ENCODE peak calls at places on chromosomes 1 and 21, in four cellular contexts. One of them, this sample, is unnamed.

GRCh38 chr1:232629250-232630046 is 485 bp downstream of the SIPA1L2 start:
- DNase-seq in H1: no peak
- DNase-seq in IMR-90: no peak
- DNase-seq in trophoblast cell: peak; percentile 4
- DNase-seq in this sample: peak; percentile 56

GRCh38 chr1:41758490-41758889 is 160.2 kb downstream of the HIVEP3 start:
- DNase-seq in H1: no peak
- DNase-seq in IMR-90: no peak
- DNase-seq in trophoblast cell: no peak
- DNase-seq in this sample: peak; percentile 19

GRCh38 chr1:245538671-245539070 is 383.9 kb downstream of the KIF26B start:
- DNase-seq in H1: no peak
- DNase-seq in IMR-90: no peak
- DNase-seq in trophoblast cell: peak; percentile 50
- DNase-seq in this sample: no peak

GRCh38 chr1:80392529-80392928 is 1386.0 kb upstream of the ADGRL4 start:
- DNase-seq in trophoblast cell: no peak
- DNase-seq in H1: no peak
- DNase-seq in IMR-90: no peak
- DNase-seq in this sample: peak; percentile 9

GRCh38 chr1:14136881-14137280 is 436.9 kb downstream of the PRDM2 start:
- DNase-seq in IMR-90: no peak
- DNase-seq in trophoblast cell: no peak
- DNase-seq in H1: no peak
- DNase-seq in this sample: no peak

GRCh38 chr1:62436039-62436465 is 797 bp upstream of the USP1 start:
- DNase-seq in trophoblast cell: no peak
- DNase-seq in IMR-90: no peak
- DNase-seq in H1: no peak
- DNase-seq in this sample: no peak

GRCh38 chr21:35257413-35257812 is 208.3 kb upstream of the RUNX1 start:
- DNase-seq in IMR-90: peak; percentile 96
- DNase-seq in H1: no peak
- DNase-seq in trophoblast cell: no peak
- DNase-seq in this sample: peak; percentile 90

GRCh38 chr1:100953915-100954314 is 58.0 kb downstream of the SLC30A7 start:
- DNase-seq in H1: no peak
- DNase-seq in IMR-90: no peak
- DNase-seq in trophoblast cell: no peak
- DNase-seq in this sample: no peak

GRCh38 chr1:42429623-42430022 is 26.2 kb downstream of the ZMYND12 start:
- DNase-seq in IMR-90: no peak
- DNase-seq in H1: no peak
- DNase-seq in trophoblast cell: peak; percentile 84
- DNase-seq in this sample: no peak

GRCh38 chr1:14113841-14114567 is 414.0 kb downstream of the PRDM2 start:
- DNase-seq in IMR-90: peak; percentile 13
- DNase-seq in H1: peak; percentile 59
- DNase-seq in trophoblast cell: peak; percentile 49
- DNase-seq in this sample: no peak

GRCh38 chr1:117578466-117578865 is 27.4 kb upstream of the TENT5C start:
- DNase-seq in trophoblast cell: no peak
- DNase-seq in H1: no peak
- DNase-seq in IMR-90: no peak
- DNase-seq in this sample: no peak

GRCh38 chr1:25820247-25821111 is 725 bp downstream of the MTFR1L start:
- DNase-seq in IMR-90: peak; percentile 61
- DNase-seq in H1: no peak
- DNase-seq in trophoblast cell: peak; percentile 73
- DNase-seq in this sample: peak; percentile 82

GRCh38 chr1:36008546-36009197 is 75.2 kb upstream of the TEKT2 start:
- DNase-seq in H1: no peak
- DNase-seq in IMR-90: peak; percentile 74
- DNase-seq in trophoblast cell: peak; percentile 66
- DNase-seq in this sample: peak; percentile 75

GRCh38 chr1:232969791-232970190 is 19.4 kb downstream of the NTPCR start:
- DNase-seq in IMR-90: no peak
- DNase-seq in trophoblast cell: no peak
- DNase-seq in H1: no peak
- DNase-seq in this sample: no peak

GRCh38 chr1:211326528-211327340 is at the start of gene TRAF5:
- DNase-seq in trophoblast cell: no peak
- DNase-seq in H1: no peak
- DNase-seq in IMR-90: peak; percentile 55
- DNase-seq in this sample: peak; percentile 57

GRCh38 chr1:244100691-244101453 is 49.8 kb downstream of the ZBTB18 start:
- DNase-seq in trophoblast cell: no peak
- DNase-seq in H1: no peak
- DNase-seq in IMR-90: peak; percentile 62
- DNase-seq in this sample: peak; percentile 57

GRCh38 chr1:227416156-227416865 is 98.0 kb upstream of the CDC42BPA start:
- DNase-seq in IMR-90: peak; percentile 60
- DNase-seq in trophoblast cell: no peak
- DNase-seq in H1: no peak
- DNase-seq in this sample: peak; percentile 48

GRCh38 chr1:240522122-240522822 is 89.7 kb downstream of the GREM2 start:
- DNase-seq in H1: no peak
- DNase-seq in trophoblast cell: no peak
- DNase-seq in IMR-90: no peak
- DNase-seq in this sample: no peak

GRCh38 chr1:1614204-1614953 is 921 bp upstream of the MIB2 start:
- DNase-seq in IMR-90: peak; percentile 88
- DNase-seq in H1: no peak
- DNase-seq in trophoblast cell: peak; percentile 94
- DNase-seq in this sample: peak; percentile 87

GRCh38 chr1:228108055-228108690 is 926 bp downstream of the MRPL55 start:
- DNase-seq in H1: no peak
- DNase-seq in IMR-90: no peak
- DNase-seq in trophoblast cell: no peak
- DNase-seq in this sample: no peak

GRCh38 chr1:162056043-162056442 is 13.4 kb upstream of the NOS1AP start:
- DNase-seq in IMR-90: peak; percentile 67
- DNase-seq in trophoblast cell: peak; percentile 32
- DNase-seq in H1: peak; percentile 64
- DNase-seq in this sample: peak; percentile 77

GRCh38 chr1:7322283-7322785 is 448.8 kb upstream of the VAMP3 start:
- DNase-seq in H1: no peak
- DNase-seq in IMR-90: peak; percentile 65
- DNase-seq in trophoblast cell: no peak
- DNase-seq in this sample: peak; percentile 28

GRCh38 chr1:85243336-85243735 is 16.1 kb downstream of the C1orf52 start:
- DNase-seq in IMR-90: peak; percentile 34
- DNase-seq in H1: no peak
- DNase-seq in trophoblast cell: no peak
- DNase-seq in this sample: peak; percentile 17

GRCh38 chr1:192118881-192119280 is 39.4 kb upstream of the RGS18 start:
- DNase-seq in H1: no peak
- DNase-seq in IMR-90: no peak
- DNase-seq in trophoblast cell: no peak
- DNase-seq in this sample: no peak

DNA sequence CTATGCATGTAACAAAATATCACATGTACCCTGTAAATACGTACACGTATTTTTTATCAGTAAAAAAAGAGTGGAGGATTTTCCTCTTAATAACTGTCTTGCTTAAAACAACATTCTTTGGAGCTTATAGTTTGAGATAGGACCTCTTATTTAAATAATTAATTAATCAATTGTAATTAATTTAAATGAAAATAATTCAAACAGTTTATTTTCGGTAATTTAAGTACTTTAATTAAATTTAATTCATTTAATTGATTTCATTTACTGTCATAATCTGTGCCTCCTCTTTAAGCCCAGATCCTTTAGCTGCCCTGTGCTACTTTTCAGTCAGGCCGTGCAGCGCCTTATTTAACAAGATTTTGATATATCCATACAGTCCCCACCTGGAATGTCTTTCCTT is 427.0 kb downstream of the HLX start:
- DNase-seq in H1: no peak
- DNase-seq in IMR-90: no peak
- DNase-seq in trophoblast cell: no peak
- DNase-seq in this sample: no peak
- H3K23ac ChIP-seq in H1: no peak overlapping the region
- H3K23ac ChIP-seq in IMR-90: no peak overlapping the region
- H3K23ac ChIP-seq in trophoblast cell: no peak overlapping the region
- H3K23ac ChIP-seq in this sample: no peak overlapping the region

GRCh38 chr21:41378849-41379248 is 17.0 kb downstream of the MX2 start:
- DNase-seq in IMR-90: no peak
- DNase-seq in H1: no peak
- DNase-seq in trophoblast cell: no peak
- DNase-seq in this sample: no peak

GRCh38 chr21:41374867-41375533 is 13.2 kb downstream of the MX2 start:
- DNase-seq in IMR-90: no peak
- DNase-seq in H1: no peak
- DNase-seq in trophoblast cell: no peak
- DNase-seq in this sample: no peak

GRCh38 chr21:41379901-41380300 is 18.1 kb downstream of the MX2 start:
- DNase-seq in trophoblast cell: no peak
- DNase-seq in H1: no peak
- DNase-seq in IMR-90: no peak
- DNase-seq in this sample: no peak

GRCh38 chr21:41375875-41376274 is 14.0 kb downstream of the MX2 start:
- DNase-seq in IMR-90: no peak
- DNase-seq in trophoblast cell: no peak
- DNase-seq in H1: no peak
- DNase-seq in this sample: no peak

GRCh38 chr21:41377715-41378114 is 15.9 kb downstream of the MX2 start:
- DNase-seq in trophoblast cell: no peak
- DNase-seq in H1: no peak
- DNase-seq in IMR-90: no peak
- DNase-seq in this sample: no peak
- H3K23ac ChIP-seq in trophoblast cell: no peak overlapping the region
- H3K23ac ChIP-seq in H1: no peak overlapping the region
- H3K23ac ChIP-seq in IMR-90: no peak overlapping the region
- H3K23ac ChIP-seq in this sample: no peak overlapping the region

GRCh38 chr1:151994956-151995355 is 1.3 kb upstream of the S100A10 start:
- DNase-seq in trophoblast cell: peak; percentile 76
- DNase-seq in IMR-90: peak; percentile 98
- DNase-seq in H1: no peak
- DNase-seq in this sample: peak; percentile 97

GRCh38 chr1:151993084-151993733 is 450 bp downstream of the S100A10 start:
- DNase-seq in trophoblast cell: no peak
- DNase-seq in H1: no peak
- DNase-seq in IMR-90: no peak
- DNase-seq in this sample: no peak

GRCh38 chr1:151992345-151993083 is 1.1 kb downstream of the S100A10 start:
- DNase-seq in H1: peak; percentile 77
- DNase-seq in trophoblast cell: peak; percentile 85
- DNase-seq in IMR-90: peak; percentile 87
- DNase-seq in this sample: peak; percentile 93

GRCh38 chr1:151995774-151996173 is 2.1 kb upstream of the S100A10 start:
- DNase-seq in H1: no peak
- DNase-seq in trophoblast cell: no peak
- DNase-seq in IMR-90: peak; percentile 47
- DNase-seq in this sample: peak; percentile 88

DNA sequence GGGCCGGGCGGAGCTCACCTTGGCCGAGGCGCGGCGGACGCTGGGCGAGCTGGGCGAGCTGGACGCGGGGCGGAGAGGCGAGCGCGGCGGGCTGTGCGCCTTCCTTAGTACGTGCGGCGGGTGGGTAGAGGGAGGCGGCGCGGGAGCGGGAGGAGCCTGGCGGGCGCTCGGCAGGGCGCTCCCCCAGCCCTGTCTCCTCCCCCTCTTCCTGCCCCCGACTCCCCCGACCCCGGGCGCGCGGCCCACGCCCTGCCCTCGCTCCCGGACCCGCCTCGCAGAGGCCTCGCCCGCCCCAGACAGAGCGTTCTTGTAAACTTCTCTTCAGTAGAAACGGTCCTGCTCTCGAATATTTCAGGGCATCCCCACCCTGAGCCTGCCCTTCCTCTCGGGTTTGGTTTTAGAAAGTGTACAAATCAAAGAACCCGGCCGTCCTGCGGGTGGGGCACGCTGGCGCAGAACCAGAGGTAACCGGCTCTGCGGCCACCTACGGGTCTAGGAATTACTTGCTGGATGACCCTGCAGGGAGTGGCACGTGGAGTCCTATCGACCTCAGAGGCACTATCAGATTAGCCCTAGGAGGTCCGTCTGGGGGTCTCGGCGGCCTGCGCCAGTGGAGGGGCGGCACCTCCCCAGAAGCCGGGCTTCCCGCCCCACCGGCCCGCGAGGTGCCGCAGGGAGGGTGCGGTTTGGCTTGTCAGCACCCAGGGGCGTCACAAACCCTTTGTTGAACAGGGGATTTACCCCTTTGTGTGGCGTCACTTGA is at the start of gene S100A10:
- DNase-seq in H1: no peak
- DNase-seq in IMR-90: peak; percentile 68
- DNase-seq in trophoblast cell: peak; percentile 90
- DNase-seq in this sample: peak; percentile 77
- H3K23ac ChIP-seq in H1: no peak within 1 kb of the TSS
- H3K23ac ChIP-seq in IMR-90: peak within 1 kb of the TSS; percentile 96
- H3K23ac ChIP-seq in trophoblast cell: peak within 1 kb of the TSS; percentile 87
- H3K23ac ChIP-seq in this sample: peak within 1 kb of the TSS; percentile 84

GRCh38 chr21:45788635-45789506 is 145.3 kb downstream of the PCBP3 start:
- DNase-seq in trophoblast cell: no peak
- DNase-seq in IMR-90: peak; percentile 29
- DNase-seq in H1: no peak
- DNase-seq in this sample: peak; percentile 5

GRCh38 chr21:45786660-45787059 is 143.1 kb downstream of the PCBP3 start:
- DNase-seq in IMR-90: no peak
- DNase-seq in trophoblast cell: no peak
- DNase-seq in H1: no peak
- DNase-seq in this sample: no peak

GRCh38 chr21:45787371-45787770 is 143.8 kb downstream of the PCBP3 start:
- DNase-seq in trophoblast cell: no peak
- DNase-seq in H1: no peak
- DNase-seq in IMR-90: no peak
- DNase-seq in this sample: no peak

GRCh38 chr21:45790427-45790826 is 146.9 kb downstream of the PCBP3 start:
- DNase-seq in IMR-90: no peak
- DNase-seq in H1: no peak
- DNase-seq in trophoblast cell: no peak
- DNase-seq in this sample: no peak

DNA sequence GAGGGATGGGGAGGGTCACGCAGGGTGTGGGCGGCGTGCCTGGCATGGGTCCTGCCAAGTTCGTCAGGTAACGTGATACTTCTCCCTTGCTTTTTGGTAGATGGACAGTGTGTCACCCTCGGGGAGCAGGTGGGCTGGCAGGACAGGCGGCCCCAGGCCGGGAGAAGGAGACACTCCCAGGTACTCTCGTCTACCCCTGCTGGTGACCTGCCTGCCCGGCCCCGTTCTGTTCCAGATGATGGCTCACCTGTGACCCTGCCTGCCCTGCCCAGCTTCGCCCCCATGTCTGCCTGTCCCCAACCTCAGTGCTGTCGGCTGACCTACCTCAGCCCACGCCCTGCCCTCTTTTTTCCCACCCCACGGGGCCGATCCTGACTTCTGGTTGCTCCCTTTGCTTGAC is 144.7 kb downstream of the PCBP3 start:
- DNase-seq in H1: no peak
- DNase-seq in IMR-90: no peak
- DNase-seq in trophoblast cell: no peak
- DNase-seq in this sample: no peak
- H3K23ac ChIP-seq in H1: no peak overlapping the region
- H3K23ac ChIP-seq in IMR-90: no peak overlapping the region
- H3K23ac ChIP-seq in trophoblast cell: no peak overlapping the region
- H3K23ac ChIP-seq in this sample: no peak overlapping the region